ENCODE peak calls at places on chromosomes 7 and 10, in seven cellular contexts. Q, P, R, V, T, I and G are unnamed samples.

GRCh38 chr10:58846856-58847255 is 329.6 kb upstream of the PHYHIPL start:
- DNase-seq in Q (no peak), P (no peak), R (no peak), V (no peak), T (no peak), I (no peak), G (no peak)

GRCh38 chr7:471866-472639 is 47.6 kb downstream of the PDGFA start:
- DNase-seq in Q (peak; percentile 89), P (peak; percentile 98), R (peak; percentile 78), V (no peak), T (peak; percentile 98), I (peak; percentile 4), G (peak; percentile 35)

GRCh38 chr7:37097276-37097675 is 351.4 kb downstream of the ELMO1 start:
- DNase-seq in Q (no peak), P (no peak), R (no peak), V (no peak), T (no peak), I (no peak), G (no peak)

GRCh38 chr10:96022739-96023138 is 20.6 kb upstream of the CCNJ start:
- DNase-seq in Q (no peak), P (no peak), R (no peak), V (no peak), T (no peak), I (no peak), G (no peak)

GRCh38 chr7:2566890-2567662 is 8.3 kb downstream of the IQCE start:
- DNase-seq in Q (no peak), P (no peak), R (no peak), V (no peak), T (no peak), I (no peak), G (no peak)

GRCh38 chr10:33253411-33253810 is 81.1 kb downstream of the NRP1 start:
- DNase-seq in Q (no peak), P (no peak), R (no peak), V (no peak), T (no peak), I (peak; percentile 79), G (no peak)

GRCh38 chr10:68572151-68572550 is 12.0 kb downstream of the TET1 start:
- DNase-seq in Q (no peak), P (no peak), R (no peak), V (no peak), T (no peak), I (no peak), G (no peak)

GRCh38 chr10:23238015-23238414 is 45.9 kb downstream of the PTF1A start:
- DNase-seq in Q (no peak), P (no peak), R (no peak), V (no peak), T (no peak), I (no peak), G (no peak)

GRCh38 chr7:139016931-139017511 is 18.8 kb downstream of the ZC3HAV1L start:
- DNase-seq in Q (peak; percentile 31), P (peak; percentile 44), R (peak; percentile 80), V (peak; percentile 72), T (peak; percentile 62), I (peak; percentile 74), G (no peak)

GRCh38 chr10:25934673-25935139 is 677 bp downstream of the MYO3A start:
- DNase-seq in Q (no peak), P (no peak), R (no peak), V (no peak), T (peak; percentile 6), I (no peak), G (no peak)

GRCh38 chr7:123622660-123623386 is 21.2 kb downstream of the ASB15 start:
- DNase-seq in Q (no peak), P (no peak), R (no peak), V (no peak), T (no peak), I (no peak), G (no peak)

GRCh38 chr10:62687230-62687748 is 117.2 kb upstream of the ADO start:
- DNase-seq in Q (no peak), P (peak; percentile 63), R (no peak), V (no peak), T (peak; percentile 72), I (peak; percentile 93), G (peak; percentile 12)

GRCh38 chr10:98394855-98395440 is 20.0 kb downstream of the PYROXD2 start:
- DNase-seq in Q (no peak), P (no peak), R (no peak), V (no peak), T (no peak), I (no peak), G (no peak)

GRCh38 chr7:28477041-28477442 is 64.7 kb downstream of the CREB5 start:
- DNase-seq in Q (no peak), P (no peak), R (no peak), V (no peak), T (no peak), I (no peak), G (no peak)

GRCh38 chr10:1154531-1154930 is 98.3 kb downstream of the WDR37 start:
- DNase-seq in Q (no peak), P (no peak), R (no peak), V (no peak), T (no peak), I (no peak), G (no peak)

DNA sequence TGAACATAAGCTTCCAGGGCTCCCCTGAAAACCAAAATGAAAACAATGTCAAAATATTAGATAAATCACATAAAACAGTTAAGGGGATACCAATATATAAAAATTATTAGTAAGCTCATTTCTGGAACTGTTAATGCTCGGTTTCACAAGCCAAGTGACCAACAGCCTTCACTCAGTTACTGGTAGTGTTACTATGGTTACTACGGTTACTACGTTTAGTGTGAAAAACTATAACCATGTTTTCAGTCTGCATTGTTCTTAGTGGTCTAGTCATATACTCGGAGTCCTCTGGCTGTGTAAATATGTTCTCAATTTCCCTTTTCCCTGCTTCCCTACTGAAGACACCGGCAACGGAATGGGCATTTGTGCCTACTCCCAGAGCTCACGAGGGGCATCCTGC is 34.8 kb downstream of the HBP1 start:
- DNase-seq in Q (no peak), P (no peak), R (no peak), V (no peak), T (no peak), I (no peak), G (no peak)
- H3K36me3 ChIP-seq in Q (peaks cover 6% of the 10 kb centered on the region), P (peaks cover 25% of the 10 kb centered on the region), R (no peaks in the 10 kb centered on the region), V (peaks cover 25% of the 10 kb centered on the region), T (peaks cover 2% of the 10 kb centered on the region), I (peaks cover 5% of the 10 kb centered on the region), G (no peaks in the 10 kb centered on the region)

DNA sequence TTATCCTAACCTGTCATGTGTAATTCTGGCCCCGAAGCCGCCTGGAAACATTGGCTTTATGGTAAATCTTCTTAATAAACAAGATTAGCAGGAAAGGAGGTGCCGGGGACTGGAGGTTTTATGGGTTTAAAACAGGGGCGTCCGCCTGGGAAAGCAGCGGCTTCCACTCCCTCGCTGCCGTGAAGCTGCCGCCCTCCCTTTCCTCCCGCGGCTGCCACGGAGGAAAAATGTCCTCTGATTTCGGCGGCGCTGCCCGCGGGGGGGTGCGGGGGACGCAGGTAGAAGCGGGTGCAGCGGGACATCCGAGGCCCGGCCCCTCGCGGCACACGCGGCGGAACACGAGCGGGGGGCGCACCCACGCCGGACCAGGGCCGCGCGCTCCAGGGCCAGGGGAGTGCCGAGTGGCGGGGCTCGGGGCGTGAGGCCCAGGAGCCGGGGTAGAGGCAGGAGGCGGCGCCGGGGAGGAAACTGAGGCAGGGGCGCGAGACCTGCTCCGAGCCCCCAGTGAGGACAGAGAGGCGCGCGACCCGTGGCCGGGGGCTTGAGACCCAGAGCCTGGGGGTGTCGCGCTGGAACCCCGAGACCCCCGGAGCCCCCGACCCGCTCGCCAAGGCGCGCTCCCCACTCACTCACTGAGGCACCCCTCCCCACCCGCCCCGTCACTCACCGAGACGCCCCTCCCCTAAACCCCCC is 978 bp downstream of the PTPRN2 start:
- DNase-seq in Q (no peak), P (no peak), R (no peak), V (no peak), T (no peak), I (no peak), G (no peak)
- H3K4me3 ChIP-seq in Q (peak overlapping the region; percentile 48), P (no peak overlapping the region), R (no peak overlapping the region), V (no peak overlapping the region), T (no peak overlapping the region), I (no peak overlapping the region), G (no peak overlapping the region)

GRCh38 chr7:56028942-56029630 is 22.2 kb downstream of the PSPH start:
- DNase-seq in Q (no peak), P (peak; percentile 68), R (no peak), V (no peak), T (peak; percentile 77), I (peak; percentile 66), G (no peak)

GRCh38 chr7:56030340-56030739 is 20.9 kb downstream of the PSPH start:
- DNase-seq in Q (no peak), P (no peak), R (no peak), V (no peak), T (no peak), I (no peak), G (no peak)

DNA sequence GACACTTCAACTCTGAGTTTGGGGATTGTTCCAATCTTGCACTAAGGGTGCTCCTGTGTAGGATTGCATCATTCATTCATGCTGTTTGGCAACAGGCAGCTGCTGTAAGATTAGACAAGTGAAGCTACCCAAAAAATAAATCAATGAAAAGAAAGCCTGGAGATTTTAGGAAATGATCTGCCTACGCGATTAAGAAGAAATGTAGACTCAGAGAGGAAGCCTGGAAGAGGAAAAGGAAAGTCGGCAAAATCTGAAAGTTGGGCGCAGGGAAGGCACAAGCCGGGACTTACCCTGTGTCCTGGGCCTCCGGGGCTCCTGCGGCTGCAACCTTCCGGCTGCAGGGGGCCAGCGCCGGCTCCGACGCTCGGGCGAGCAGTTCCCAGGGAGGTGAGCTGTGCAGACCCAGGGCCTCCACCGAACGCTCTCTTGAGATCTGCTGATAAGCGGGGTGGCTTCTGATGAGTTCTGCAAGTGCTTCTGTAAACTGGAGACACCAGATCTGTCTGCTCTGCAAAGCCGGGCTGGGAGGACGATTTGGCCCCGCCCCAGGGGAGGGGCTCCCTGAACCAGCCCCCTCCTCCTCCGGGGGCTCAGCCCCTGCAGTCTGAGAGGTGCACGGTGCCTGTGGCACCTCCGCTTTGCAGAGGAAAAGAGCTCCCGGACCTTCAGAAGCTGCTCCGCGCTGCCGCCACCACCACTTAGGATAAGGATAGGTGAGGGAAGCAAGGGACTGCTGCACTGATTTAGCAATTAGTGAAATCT is 17.4 kb downstream of the PSPH start:
- DNase-seq in Q (no peak), P (peak; percentile 56), R (peak; percentile 71), V (peak; percentile 30), T (peak; percentile 67), I (peak; percentile 70), G (no peak)
- TF ChIP-seq CTCF in Q (no peak), P (peak; percentile 12), R (no peak), V (peak; percentile 22), T (peak; percentile 49), I (no peak), G (peak; percentile 41)

DNA sequence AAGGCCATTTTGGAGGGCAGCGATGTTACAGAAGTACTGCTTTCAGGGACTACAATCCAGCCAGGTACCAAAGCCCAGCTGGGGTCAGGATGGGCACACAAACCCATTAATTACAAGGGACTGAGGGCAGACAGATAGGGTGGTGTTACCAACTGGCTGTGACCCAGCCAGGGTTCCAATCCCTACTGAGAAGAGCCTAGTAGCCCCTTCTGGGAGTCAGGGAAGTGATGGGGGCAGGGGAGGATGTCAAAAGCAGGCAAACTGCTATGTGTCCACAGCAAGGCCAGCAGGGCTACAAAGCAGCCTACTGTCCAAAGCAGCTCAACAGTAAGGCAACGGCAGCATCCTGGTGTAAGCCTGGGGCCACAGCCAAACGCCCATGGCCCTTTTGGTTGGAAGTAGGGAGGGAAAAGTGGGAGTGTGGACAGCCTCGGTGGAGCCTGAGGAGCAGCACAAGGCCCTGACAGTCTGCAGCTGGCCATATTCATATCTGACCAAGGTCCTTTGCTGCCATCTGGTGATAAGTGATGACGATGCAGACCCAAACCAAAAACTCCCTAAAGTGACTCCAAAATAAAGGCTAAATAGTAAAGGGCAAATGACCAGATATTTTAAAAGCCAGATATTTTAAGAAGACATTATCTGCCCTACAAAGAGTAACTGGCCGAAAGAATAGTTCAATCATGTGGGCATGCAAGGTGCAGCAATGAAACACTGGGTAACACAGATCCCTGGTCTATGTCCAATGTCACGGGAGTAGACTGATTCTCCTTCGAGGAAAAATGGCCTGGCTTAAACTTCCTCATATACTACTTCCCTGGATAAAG is 56.9 kb downstream of the XPNPEP1 start:
- DNase-seq in Q (no peak), P (no peak), R (peak; percentile 45), V (no peak), T (no peak), I (peak; percentile 9), G (no peak)
- H3K36me3 ChIP-seq in Q (peaks cover 8% of the 10 kb centered on the region), P (peaks cover 46% of the 10 kb centered on the region), R (no peaks in the 10 kb centered on the region), V (peaks cover 6% of the 10 kb centered on the region), T (peaks cover 13% of the 10 kb centered on the region), I (peaks cover 27% of the 10 kb centered on the region), G (peaks cover 9% of the 10 kb centered on the region)